ENCODE peak calls at places on chromosomes 12 and 14, in four cellular contexts. D is pancreas, C is GM23248, Z is left ventricle myocardium inferior. I is an unnamed sample. For H3K36me3, the result is how much of the 10 kb centered on the place peaks cover.

GRCh38 chr12:10661338-10661737 is 12.5 kb downstream of the STYK1 start:
- DNase-seq in D (no peak), C (peak), Z (no peak), I (no peak)

GRCh38 chr12:102300824-102301461 is 103.3 kb upstream of the PMCH start:
- DNase-seq in C (peak), D (peak), Z (no peak), I (no peak)

GRCh38 chr12:105382771-105383632 is 52.5 kb downstream of the C12orf75 start:
- DNase-seq in Z (no peak), C (peak), D (peak), I (no peak)

GRCh38 chr12:70719672-70720420 is 82.6 kb upstream of the PTPRB start:
- DNase-seq in C (peak), Z (peak), D (no peak), I (no peak)

GRCh38 chr12:2768224-2768961 is 26.4 kb upstream of the FKBP4 start:
- DNase-seq in C (no peak), D (no peak), Z (no peak), I (no peak)

GRCh38 chr14:65042731-65043372 is 56.2 kb downstream of the FNTB start:
- DNase-seq in C (no peak), Z (no peak), D (no peak), I (no peak)

GRCh38 chr12:80713419-80713818 is 3.3 kb upstream of the MYF5 start:
- DNase-seq in Z (no peak), C (no peak), D (no peak), I (no peak)

GRCh38 chr12:7059780-7060179 is 738 bp upstream of the C1S start:
- DNase-seq in Z (no peak), D (no peak), C (no peak), I (no peak)

GRCh38 chr12:101653503-101653902 is 43.9 kb upstream of the CHPT1 start:
- DNase-seq in Z (no peak), D (no peak), C (no peak), I (no peak)

GRCh38 chr12:78977463-78977862 is 112.9 kb downstream of the SYT1 start:
- DNase-seq in Z (no peak), D (no peak), C (peak), I (no peak)

GRCh38 chr12:131137836-131138637 is 184.3 kb downstream of the ADGRD1 start:
- DNase-seq in D (no peak), Z (no peak), C (peak), I (no peak)

GRCh38 chr12:46470975-46471374 is 98.4 kb upstream of the SLC38A2 start:
- DNase-seq in D (no peak), C (peak), Z (no peak), I (no peak)

GRCh38 chr14:66038214-66038977 is 447.8 kb upstream of the CCDC196 start:
- DNase-seq in C (peak), Z (no peak), D (peak), I (no peak)

GRCh38 chr12:34402228-34402898 is 380.1 kb downstream of the ALG10 start:
- DNase-seq in Z (peak), D (peak), C (no peak), I (peak)

GRCh38 chr12:42162198-42162597 is 17.5 kb upstream of the GXYLT1 start:
- DNase-seq in Z (no peak), C (peak), D (no peak), I (no peak)

GRCh38 chr14:52069617-52070431 is 965 bp upstream of the NID2 start:
- DNase-seq in D (peak), Z (no peak), C (no peak), I (no peak)

GRCh38 chr14:76876076-76876475 is 49.9 kb downstream of the LRRC74A start:
- DNase-seq in Z (peak), C (peak), D (peak), I (peak)

GRCh38 chr14:89252887-89253532 is 164.0 kb downstream of the FOXN3 start:
- DNase-seq in C (no peak), Z (no peak), D (no peak), I (no peak)

GRCh38 chr14:68564826-68565760 is 227.8 kb downstream of the ZFP36L1 start:
- DNase-seq in D (no peak), Z (no peak), C (no peak), I (no peak)

GRCh38 chr12:43964966-43965365 is 129.1 kb downstream of the TMEM117 start:
- DNase-seq in C (peak), Z (no peak), D (no peak), I (no peak)

DNA sequence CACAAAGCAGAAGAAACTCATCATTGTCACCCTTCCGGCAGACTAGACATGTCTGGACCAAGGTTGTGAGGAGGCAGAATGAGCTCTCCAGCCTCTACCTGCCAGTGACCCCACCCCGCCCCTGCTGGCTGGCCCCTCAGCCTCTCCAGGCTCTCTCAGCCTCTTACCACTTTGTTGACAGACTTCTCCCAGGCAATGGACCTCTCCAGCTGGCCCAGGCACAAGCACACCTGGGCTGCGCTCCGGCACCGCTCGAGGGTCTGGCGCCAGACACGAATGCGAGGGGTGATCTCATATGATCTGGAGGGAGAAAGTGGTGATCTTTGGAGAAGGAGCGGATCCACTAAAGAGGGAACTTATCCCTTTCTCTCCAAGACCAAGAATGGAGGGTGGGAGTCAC is 30.3 kb downstream of the BAZ2A start:
- DNase-seq in D (no peak), C (no peak), Z (no peak), I (no peak)
- H3K36me3 ChIP-seq in D (under half), C (half or more), Z (half or more), I (half or more)

DNA sequence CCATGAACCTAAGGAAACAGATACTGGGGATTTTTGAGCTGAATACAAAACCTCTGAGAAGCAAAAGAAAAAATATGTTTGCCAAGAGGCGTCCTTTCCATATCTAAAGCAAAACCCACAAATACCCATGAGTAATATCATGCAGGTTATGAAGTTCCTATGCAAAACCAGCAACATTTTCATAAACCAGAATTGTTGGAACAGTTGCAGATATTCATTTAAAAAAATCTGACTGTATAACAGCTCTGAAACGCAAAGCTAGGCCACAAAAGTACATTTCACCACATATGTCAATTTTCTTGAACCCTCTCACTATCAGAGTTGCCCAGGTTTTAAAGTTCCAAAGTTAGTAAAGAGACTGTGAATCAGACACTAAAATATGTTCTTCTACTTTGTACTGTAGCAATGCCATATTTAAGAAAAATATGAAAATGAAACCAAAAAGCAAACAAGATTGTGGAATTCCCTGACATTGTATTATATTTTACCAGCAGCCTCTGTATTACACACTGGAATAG is 33.8 kb upstream of the HIF1A start:
- DNase-seq in C (peak), D (no peak), Z (no peak), I (no peak)
- H3K4me3 ChIP-seq in C (peak), D (no peak), Z (no peak), I (no peak)

DNA sequence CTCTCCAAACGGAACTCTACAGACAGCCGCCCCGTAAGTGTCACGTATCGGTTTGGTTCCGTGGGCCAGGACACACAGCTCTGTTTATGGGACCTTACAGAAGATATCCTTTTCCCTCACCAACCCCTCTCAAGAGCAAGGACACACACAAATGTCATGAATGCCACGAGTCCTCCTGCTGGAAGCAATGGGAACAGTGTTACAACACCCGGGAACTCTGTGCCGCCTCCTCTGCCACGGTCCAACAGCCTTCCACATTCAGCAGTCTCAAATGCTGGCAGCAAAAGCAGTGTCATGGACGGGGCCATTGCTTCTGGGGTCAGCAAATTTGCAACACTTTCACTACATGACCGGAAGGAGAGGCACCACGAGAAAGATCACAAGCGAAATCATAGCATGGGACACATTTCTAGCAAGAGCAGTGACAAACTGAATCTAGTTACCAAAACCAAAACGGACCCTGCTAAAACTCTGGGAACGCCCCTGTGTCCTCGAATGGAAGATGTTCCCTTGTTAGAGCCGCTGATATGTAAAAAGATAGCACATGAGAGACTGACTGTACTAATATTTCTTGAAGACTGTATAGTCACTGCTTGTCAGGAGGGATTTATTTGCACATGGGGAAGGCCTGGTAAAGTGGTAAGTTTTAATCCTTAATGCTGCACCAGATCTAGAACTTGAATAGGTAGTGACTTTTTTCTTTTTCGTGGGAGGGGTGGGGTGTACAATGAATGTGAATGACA is 69.7 kb downstream of the WDR20 start:
- DNase-seq in Z (no peak), D (no peak), C (peak), I (no peak)
- H3K36me3 ChIP-seq in Z (half or more), D (under half), C (under half), I (under half)

DNA sequence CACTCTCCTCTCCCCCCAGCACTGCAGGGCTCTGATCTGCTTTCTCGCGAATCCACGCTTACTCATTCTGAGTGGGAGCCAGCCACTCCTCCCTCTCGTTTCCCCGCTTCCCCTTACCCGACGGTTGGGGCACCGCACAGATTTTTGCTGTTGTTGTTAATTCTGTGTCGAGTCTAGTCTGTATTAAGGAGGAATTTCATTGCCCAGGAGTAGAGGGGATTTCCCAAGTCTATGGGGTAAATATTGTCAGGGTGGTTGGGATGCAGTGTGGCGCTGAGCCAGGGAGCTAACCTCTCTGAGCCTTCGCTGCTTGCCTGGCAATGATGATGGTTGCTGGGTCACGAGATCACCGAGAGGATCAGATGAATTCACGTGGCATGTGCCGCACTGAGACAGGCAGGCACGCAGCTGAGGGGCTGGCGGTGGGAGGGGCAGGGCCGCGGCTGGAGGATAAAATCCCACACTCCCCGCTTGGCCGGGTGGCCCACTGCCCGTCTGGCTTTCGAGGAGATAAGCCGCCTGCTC is 18.5 kb downstream of the NCOR2 start:
- DNase-seq in Z (no peak), C (peak), D (no peak), I (no peak)
- H3K4me3 ChIP-seq in Z (no peak), C (peak), D (no peak), I (no peak)

DNA sequence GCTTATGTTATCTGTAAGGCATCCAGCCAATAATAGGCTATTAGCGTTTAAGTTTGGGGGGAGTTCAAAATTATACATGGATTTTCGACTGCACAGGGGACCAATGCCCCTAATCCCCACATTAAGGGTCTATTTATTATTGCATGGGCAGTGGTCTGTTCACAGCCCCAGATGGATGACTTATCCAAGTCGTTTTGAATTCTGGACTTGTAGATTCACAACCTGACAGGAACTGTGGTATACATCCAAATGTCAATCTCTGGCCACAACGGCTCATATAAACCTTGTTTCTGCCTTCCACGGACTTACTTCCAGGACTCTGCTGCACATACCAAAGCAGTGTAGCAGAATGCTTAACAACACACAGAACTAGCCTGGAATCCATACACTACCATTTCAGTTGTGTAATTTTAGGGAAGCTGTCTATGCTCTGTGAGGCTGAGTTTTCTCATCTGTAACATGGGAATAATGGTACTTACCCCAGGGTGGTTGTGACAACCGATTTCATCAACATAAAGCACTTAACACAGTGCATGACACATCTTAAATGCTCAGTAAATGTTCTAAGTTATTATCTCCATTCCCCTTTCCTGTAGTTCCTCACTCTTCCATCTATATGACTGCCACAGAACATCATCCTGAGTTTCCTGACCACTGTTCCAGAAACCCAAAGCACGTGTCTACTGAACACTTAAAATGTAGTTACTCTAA is 3.7 kb downstream of the DDX24 start:
- DNase-seq in D (no peak), C (peak), Z (no peak), I (no peak)
- H3K36me3 ChIP-seq in D (under half), C (under half), Z (under half), I (under half)

GRCh38 chr12:51906452-51907082 is 737 bp upstream of the ACVRL1 start:
- DNase-seq in Z (no peak), D (no peak), C (no peak), I (peak)

GRCh38 chr12:51907864-51908425 is 641 bp downstream of the ACVRL1 start:
- DNase-seq in Z (no peak), D (no peak), C (no peak), I (peak)

GRCh38 chr12:51907083-51907863 is at the start of gene ACVRL1:
- DNase-seq in D (no peak), Z (peak), C (peak), I (peak)

GRCh38 chr12:51905507-51906438 is 1.5 kb upstream of the ACVRL1 start:
- DNase-seq in D (no peak), Z (peak), C (peak), I (peak)

GRCh38 chr12:51904951-51905471 is 2.3 kb upstream of the ACVRL1 start:
- DNase-seq in Z (no peak), D (no peak), C (peak), I (peak)
- H3K4me3 ChIP-seq in Z (peak), D (no peak), C (peak), I (no peak)

DNA sequence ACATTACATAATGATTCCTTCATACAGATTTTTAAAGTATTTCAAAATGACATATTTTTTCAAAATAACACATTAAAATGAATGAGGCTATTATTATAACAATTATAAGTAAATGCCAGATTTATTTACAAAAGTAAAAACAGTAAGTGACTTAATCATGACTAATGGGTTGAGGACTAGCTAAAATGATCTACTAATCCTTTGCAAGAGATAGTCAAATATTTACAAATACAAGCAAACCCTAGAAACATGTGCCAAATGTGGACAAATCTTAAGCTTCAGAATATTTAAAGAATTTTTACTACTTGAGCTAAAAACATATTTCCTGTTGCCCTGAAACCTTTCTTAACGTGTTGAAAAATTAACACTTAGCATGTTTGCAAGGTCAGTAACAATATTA is 74.8 kb downstream of the KIF21A start:
- DNase-seq in Z (no peak), D (no peak), C (peak), I (no peak)
- H3K36me3 ChIP-seq in Z (under half), D (under half), C (under half), I (under half)

GRCh38 chr12:109572506-109572845 is 828 bp downstream of the MMAB start:
- DNase-seq in D (no peak), C (no peak), Z (no peak), I (no peak)
- H3K4me3 ChIP-seq in D (peak), C (peak), Z (peak), I (peak)

DNA sequence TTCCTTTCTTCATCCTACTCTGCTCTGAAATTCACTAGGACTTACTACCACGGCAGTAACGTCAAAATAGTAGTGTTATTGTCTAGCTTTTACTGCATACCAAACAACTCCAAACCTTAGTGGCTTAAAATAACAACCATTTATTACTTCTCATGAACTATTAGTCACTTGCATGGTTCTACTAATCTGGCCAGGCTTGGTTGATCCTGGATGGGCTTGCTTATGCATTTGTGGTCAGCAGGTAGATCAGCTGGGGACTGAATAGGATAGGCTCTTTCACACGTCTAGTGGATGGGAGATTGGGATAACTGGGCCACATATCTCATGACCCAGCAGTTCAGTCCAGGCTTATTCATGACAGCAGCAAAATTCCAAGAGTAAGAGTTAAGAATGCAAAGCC is 9.4 kb upstream of the SLC35F4 start:
- DNase-seq in D (no peak), Z (no peak), C (no peak), I (no peak)
- H3K36me3 ChIP-seq in D (under half), Z (under half), C (under half), I (under half)

I was measured in Peyer's patch.